ENCODE peak calls at places on chromosome 6, in nine cellular contexts. E, H, G, C, T, S, J, U and L are unnamed samples. For H3K36me3, the result is how much of the 10 kb centered on the place peaks cover.

GRCh38 chr6:113120577-113121285 is 736.4 kb upstream of the MARCKS start:
- DNase-seq in E (peak), H (peak), G (no peak), C (no peak), T (peak), S (no peak), J (peak), U (no peak), L (peak)

GRCh38 chr6:75505426-75505825 is 11.8 kb upstream of the FILIP1 start:
- DNase-seq in E (no peak), H (no peak), G (no peak), C (no peak), T (no peak), S (no peak), J (no peak), U (no peak), L (peak)

GRCh38 chr6:30322527-30323501 is 3.9 kb upstream of the TRIM39 start:
- DNase-seq in E (no peak), H (no peak), G (no peak), C (no peak), T (peak), S (no peak), J (peak), U (no peak), L (no peak)

GRCh38 chr6:154352898-154353585 is 3.6 kb downstream of the IPCEF1 start:
- DNase-seq in E (no peak), H (no peak), G (no peak), C (no peak), T (peak), S (no peak), J (no peak), U (no peak), L (no peak)

GRCh38 chr6:157380458-157380778 is 572 bp upstream of the ZDHHC14 start:
- DNase-seq in E (no peak), H (no peak), G (no peak), C (no peak), T (no peak), S (no peak), J (no peak), U (no peak), L (no peak)

GRCh38 chr6:34526241-34526972 is 29.7 kb downstream of the SPDEF start:
- DNase-seq in E (no peak), H (no peak), G (no peak), C (no peak), T (no peak), S (peak), J (no peak), U (no peak), L (no peak)

GRCh38 chr6:104784884-104785283 is 74.8 kb downstream of the HACE1 start:
- DNase-seq in E (no peak), H (no peak), G (no peak), C (no peak), T (peak), S (no peak), J (peak), U (no peak), L (no peak)

GRCh38 chr6:105596284-105596755 is 193.4 kb upstream of the PREP start:
- DNase-seq in E (no peak), H (peak), G (no peak), C (no peak), T (peak), S (no peak), J (peak), U (no peak), L (peak)

GRCh38 chr6:7954477-7955200 is 44.1 kb upstream of the TXNDC5 start:
- DNase-seq in E (no peak), H (no peak), G (no peak), C (no peak), T (peak), S (no peak), J (no peak), U (no peak), L (no peak)

GRCh38 chr6:25499851-25500250 is 152.2 kb upstream of the SCGN start:
- DNase-seq in E (no peak), H (peak), G (no peak), C (no peak), T (no peak), S (no peak), J (peak), U (no peak), L (peak)

GRCh38 chr6:56497270-56497669 is 145.4 kb downstream of the DST start:
- DNase-seq in E (no peak), H (peak), G (peak), C (no peak), T (no peak), S (no peak), J (no peak), U (no peak), L (no peak)

GRCh38 chr6:106631356-106631755 is 2.0 kb downstream of the QRSL1 start:
- DNase-seq in E (peak), H (no peak), G (no peak), C (no peak), T (no peak), S (no peak), J (peak), U (no peak), L (no peak)

GRCh38 chr6:13288969-13289391 is 39.4 kb downstream of the TBC1D7 start:
- DNase-seq in E (no peak), H (no peak), G (no peak), C (no peak), T (no peak), S (no peak), J (no peak), U (no peak), L (no peak)

GRCh38 chr6:88780714-88781389 is 182.6 kb downstream of the RNGTT start:
- DNase-seq in E (peak), H (peak), G (peak), C (peak), T (peak), S (peak), J (peak), U (peak), L (peak)

GRCh38 chr6:143005816-143006215 is 54.9 kb upstream of the AIG1 start:
- DNase-seq in E (no peak), H (no peak), G (no peak), C (no peak), T (no peak), S (no peak), J (no peak), U (no peak), L (no peak)

GRCh38 chr6:40328376-40328987 is 258.7 kb downstream of the LRFN2 start:
- DNase-seq in E (peak), H (peak), G (peak), C (peak), T (no peak), S (no peak), J (no peak), U (peak), L (peak)

GRCh38 chr6:13666194-13667105 is 45.2 kb downstream of the RANBP9 start:
- DNase-seq in E (no peak), H (no peak), G (no peak), C (no peak), T (no peak), S (no peak), J (no peak), U (peak), L (peak)

GRCh38 chr6:5286780-5287179 is 25.5 kb downstream of the FARS2 start:
- DNase-seq in E (no peak), H (no peak), G (no peak), C (no peak), T (no peak), S (no peak), J (no peak), U (no peak), L (no peak)

GRCh38 chr6:47042238-47042843 is at the start of gene ADGRF1:
- DNase-seq in E (no peak), H (peak), G (no peak), C (no peak), T (no peak), S (no peak), J (no peak), U (peak), L (peak)

GRCh38 chr6:35552285-35552917 is 39.7 kb upstream of the TULP1 start:
- DNase-seq in E (no peak), H (peak), G (peak), C (peak), T (peak), S (no peak), J (peak), U (peak), L (peak)

GRCh38 chr6:51514396-51515051 is 572.9 kb downstream of the PKHD1 start:
- DNase-seq in E (no peak), H (peak), G (no peak), C (no peak), T (no peak), S (no peak), J (no peak), U (no peak), L (peak)

GRCh38 chr6:148524976-148525375 is 182.3 kb downstream of the SASH1 start:
- DNase-seq in E (no peak), H (no peak), G (no peak), C (no peak), T (peak), S (no peak), J (peak), U (no peak), L (no peak)

GRCh38 chr6:30037182-30037788 is 23.8 kb upstream of the POLR1H start:
- DNase-seq in E (no peak), H (peak), G (no peak), C (no peak), T (peak), S (no peak), J (peak), U (peak), L (peak)

GRCh38 chr6:48236375-48236774 is 125.4 kb upstream of the PTCHD4 start:
- DNase-seq in E (no peak), H (no peak), G (no peak), C (no peak), T (no peak), S (no peak), J (no peak), U (no peak), L (no peak)

GRCh38 chr6:166830185-166830890 is 126.0 kb downstream of the RNASET2 start:
- DNase-seq in E (no peak), H (no peak), G (no peak), C (no peak), T (no peak), S (no peak), J (no peak), U (no peak), L (no peak)

GRCh38 chr6:45654673-45655072 is 276.9 kb upstream of the SUPT3H start:
- DNase-seq in E (no peak), H (no peak), G (no peak), C (no peak), T (peak), S (no peak), J (peak), U (no peak), L (no peak)

GRCh38 chr6:107590378-107590777 is 100.5 kb downstream of the SOBP start:
- DNase-seq in E (no peak), H (no peak), G (no peak), C (no peak), T (no peak), S (no peak), J (no peak), U (no peak), L (no peak)

GRCh38 chr6:12288844-12289654 is 1.1 kb upstream of the EDN1 start:
- DNase-seq in E (peak), H (peak), G (peak), C (peak), T (peak), S (peak), J (peak), U (peak), L (peak)

GRCh38 chr6:56864171-56864616 is 90.7 kb upstream of the BEND6 start:
- DNase-seq in E (no peak), H (peak), G (no peak), C (no peak), T (no peak), S (no peak), J (peak), U (peak), L (no peak)

GRCh38 chr6:111676383-111676782 is 70.7 kb upstream of the TRAF3IP2 start:
- DNase-seq in E (no peak), H (peak), G (no peak), C (no peak), T (no peak), S (no peak), J (no peak), U (peak), L (no peak)
- H3K36me3 ChIP-seq in E (under half), H (under half), G (under half), C (half or more), T (half or more), S (under half), J (under half), U (under half), L (under half)

DNA sequence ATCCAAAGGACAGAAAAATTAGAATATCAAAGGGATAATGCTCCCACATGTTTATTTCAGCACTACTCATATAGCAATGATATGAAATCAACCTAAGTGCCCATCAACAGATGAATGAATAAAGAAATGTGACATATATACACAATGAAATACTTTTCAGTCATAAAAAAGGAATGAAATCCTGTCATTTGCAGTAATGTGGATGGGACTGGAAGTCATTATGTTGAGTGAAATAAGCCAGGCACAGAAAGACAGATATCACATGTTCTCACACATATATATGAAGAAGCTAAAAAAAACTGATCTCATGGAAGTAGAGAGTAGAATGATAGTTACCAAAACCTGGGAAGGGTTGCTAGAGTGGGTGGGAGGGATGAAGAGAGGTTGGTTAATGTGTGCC is 135.7 kb downstream of the IBTK start:
- DNase-seq in E (no peak), H (no peak), G (no peak), C (no peak), T (no peak), S (no peak), J (no peak), U (no peak), L (no peak)
- H3K36me3 ChIP-seq in E (under half), H (under half), G (under half), C (under half), T (under half), S (under half), J (under half), U (under half), L (under half)

DNA sequence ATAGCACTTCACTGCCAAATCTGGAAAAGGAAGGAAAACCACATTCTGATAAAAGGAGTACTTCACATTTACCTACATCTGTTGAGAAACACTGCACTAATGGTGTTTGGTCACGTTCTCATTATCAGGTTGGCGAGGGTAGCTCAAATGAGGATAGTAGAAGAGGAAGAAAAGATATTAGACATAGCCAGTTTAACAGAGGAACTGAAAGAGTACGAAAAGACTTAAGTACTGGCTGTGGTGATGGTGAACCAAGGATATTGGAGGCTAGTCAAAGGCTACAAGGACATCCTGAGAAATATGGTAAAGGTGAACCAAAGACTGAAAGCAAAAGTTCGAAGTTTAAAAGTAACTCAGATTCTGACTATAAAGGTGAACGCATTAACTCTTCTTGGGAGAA is 32.0 kb upstream of the GJA10 start:
- DNase-seq in E (no peak), H (no peak), G (no peak), C (no peak), T (no peak), S (no peak), J (no peak), U (no peak), L (no peak)
- H3K36me3 ChIP-seq in E (under half), H (under half), G (half or more), C (half or more), T (half or more), S (half or more), J (under half), U (under half), L (under half)

DNA sequence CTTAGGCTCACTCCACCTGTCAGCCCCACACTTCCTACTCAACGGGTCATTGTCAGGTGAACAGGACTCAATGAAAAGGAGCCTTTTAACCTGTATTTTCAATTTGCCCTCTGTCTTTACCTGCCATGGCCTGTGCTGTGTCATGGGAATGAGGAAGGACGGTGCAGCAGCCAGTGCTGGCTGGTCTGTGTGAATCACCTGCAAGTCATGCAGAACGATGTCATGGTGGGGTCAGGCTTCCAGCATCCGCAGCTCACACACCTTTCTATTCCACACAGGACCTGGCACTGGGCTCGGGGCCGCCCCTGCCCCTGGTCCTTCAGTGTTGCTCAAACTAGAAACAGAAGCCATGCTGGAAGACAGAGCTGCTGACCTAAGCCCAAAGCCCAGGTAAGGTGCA is 188.7 kb upstream of the GMDS start:
- DNase-seq in E (no peak), H (no peak), G (no peak), C (no peak), T (no peak), S (no peak), J (no peak), U (no peak), L (peak)
- H3K36me3 ChIP-seq in E (under half), H (under half), G (under half), C (under half), T (under half), S (under half), J (under half), U (under half), L (under half)

GRCh38 chr6:167945937-167946485 is 51.5 kb upstream of the KIF25 start:
- DNase-seq in E (no peak), H (no peak), G (no peak), C (no peak), T (no peak), S (no peak), J (peak), U (no peak), L (no peak)
- H3K36me3 ChIP-seq in E (half or more), H (under half), G (half or more), C (under half), T (half or more), S (half or more), J (under half), U (under half), L (under half)

GRCh38 chr6:53273356-53273755 is 75.4 kb downstream of the ELOVL5 start:
- DNase-seq in E (no peak), H (no peak), G (no peak), C (no peak), T (no peak), S (no peak), J (no peak), U (no peak), L (no peak)
- H3K36me3 ChIP-seq in E (under half), H (under half), G (half or more), C (half or more), T (half or more), S (half or more), J (under half), U (under half), L (under half)

DNA sequence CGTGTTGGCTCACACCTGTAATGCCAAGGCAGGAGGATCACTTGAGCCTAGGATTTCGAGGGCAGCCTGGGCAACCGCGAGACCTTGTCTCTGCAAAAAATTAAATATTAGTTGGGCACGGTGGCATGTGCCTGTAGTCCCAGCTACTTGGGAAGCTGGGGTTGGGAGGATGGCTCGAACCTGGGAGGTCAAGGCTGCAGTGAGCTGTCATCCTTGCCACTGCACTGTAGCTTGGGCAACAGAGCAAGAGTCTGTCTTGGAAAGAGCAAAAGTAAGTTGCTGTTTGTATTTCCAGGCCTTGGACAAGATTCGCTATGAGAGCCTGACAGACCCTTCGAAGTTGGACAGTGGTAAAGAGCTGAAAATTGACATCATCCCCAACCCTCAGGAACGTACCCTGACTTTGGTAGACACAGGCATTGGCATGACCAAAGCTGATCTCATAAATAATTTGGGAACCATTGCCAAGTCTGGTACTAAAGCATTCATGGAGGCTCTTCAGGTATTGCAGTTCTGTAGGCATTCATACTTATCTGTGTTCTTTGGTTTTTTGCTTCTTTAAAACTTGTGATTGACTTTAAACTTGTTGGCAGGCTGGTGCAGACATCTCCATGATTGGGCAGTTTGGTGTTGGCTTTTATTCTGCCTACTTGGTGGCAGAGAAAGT is 2.3 kb downstream of the HSP90AB1 start:
- DNase-seq in E (no peak), H (no peak), G (no peak), C (no peak), T (no peak), S (no peak), J (no peak), U (no peak), L (no peak)
- H3K36me3 ChIP-seq in E (half or more), H (under half), G (half or more), C (half or more), T (half or more), S (half or more), J (under half), U (under half), L (under half)

DNA sequence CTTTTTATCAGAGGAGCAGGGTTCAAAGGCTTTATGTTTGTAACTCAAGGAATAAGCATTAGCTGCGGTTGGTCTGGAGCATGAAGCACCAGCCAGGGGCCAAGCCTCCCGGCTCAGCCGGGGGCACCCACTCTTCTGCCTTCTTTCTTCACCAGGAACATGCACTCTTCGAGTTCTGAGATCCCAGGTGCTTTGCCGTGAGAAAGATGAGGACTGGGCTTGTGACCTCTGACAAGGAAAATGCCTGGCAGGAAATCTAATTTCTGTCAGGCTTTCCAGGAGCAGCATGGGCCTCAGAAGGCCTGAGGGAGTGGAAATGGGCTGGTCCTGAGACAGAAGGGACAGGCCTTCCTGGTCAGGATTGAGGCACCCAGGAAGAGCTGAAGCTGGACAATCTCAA is 217.8 kb upstream of the SOX4 start:
- DNase-seq in E (no peak), H (no peak), G (peak), C (no peak), T (no peak), S (no peak), J (no peak), U (no peak), L (no peak)
- H3K36me3 ChIP-seq in E (under half), H (under half), G (under half), C (under half), T (under half), S (under half), J (under half), U (under half), L (under half)